ENCODE peak calls at places on chromosomes 4 and X, in six cellular contexts. F is activated T-helper 1 cell treated with anti-CD3 and anti-CD28 coated beads, Interleukin-12 subunit alpha, Interleukin-12 subunit beta, Interleukin-2, Interleukin-4 antibody, amounts not matched to agents 30 ng/mL and 10 ng/mL and 1 ng/mL, durations not matched to agents 14 hours and 24 hours and 36 hours; T is type B pancreatic cell; E is glomerular endothelial cell; B is NCI-H345; G is SHP77. X is an unnamed sample.

GRCh38 chr4:99655315-99656081 is 2.1 kb downstream of the C4orf54 start:
- DNase-seq in T (no peak), G (no peak), B (peak), E (no peak), F (no peak), X (no peak)

GRCh38 chr4:152679414-152680281 is at the start of gene TMEM154:
- DNase-seq in F (peak), B (peak), G (peak), E (peak), T (peak), X (no peak)

GRCh38 chr4:102578819-102579218 is 77.7 kb downstream of the NFKB1 start:
- DNase-seq in G (no peak), F (no peak), E (no peak), T (no peak), B (no peak), X (no peak)

GRCh38 chr4:53937918-53938317 is 126.5 kb downstream of the CHIC2 start:
- DNase-seq in E (no peak), G (no peak), B (no peak), F (no peak), T (no peak), X (no peak)

GRCh38 chr4:1512738-1513660 is 106.8 kb upstream of the NKX1-1 start:
- DNase-seq in E (no peak), G (no peak), T (no peak), B (peak), F (peak), X (no peak)

GRCh38 chr4:33831667-33832066 is 2412.6 kb downstream of the ARAP2 start:
- DNase-seq in T (no peak), F (no peak), G (no peak), B (no peak), E (no peak), X (no peak)

GRCh38 chr4:144518181-144518895 is 127.6 kb upstream of the HHIP start:
- DNase-seq in E (no peak), T (no peak), B (peak), G (no peak), F (no peak), X (no peak)

GRCh38 chr4:24730256-24731001 is 64.9 kb upstream of the SOD3 start:
- DNase-seq in F (no peak), T (no peak), E (no peak), B (no peak), G (no peak), X (peak)

GRCh38 chr4:185357220-185357619 is 38.5 kb downstream of the LRP2BP start:
- DNase-seq in E (no peak), G (no peak), T (no peak), B (no peak), F (no peak), X (no peak)

GRCh38 chr4:51845055-51845426 is 2.1 kb downstream of the DCUN1D4 start:
- DNase-seq in E (no peak), F (no peak), G (no peak), T (no peak), B (no peak), X (no peak)

GRCh38 chr4:186497043-186497442 is 58.3 kb downstream of the MTNR1A start:
- DNase-seq in E (no peak), B (no peak), F (no peak), G (no peak), T (no peak), X (no peak)

GRCh38 chr4:120156115-120156718 is 89.6 kb upstream of the MAD2L1 start:
- DNase-seq in T (no peak), B (peak), G (peak), E (peak), F (no peak), X (no peak)

GRCh38 chrX:10137516-10137915 is 19.3 kb upstream of the CLCN4 start:
- DNase-seq in G (no peak), B (no peak), T (no peak), E (no peak), F (no peak), X (no peak)

GRCh38 chr4:37876156-37876555 is 14.7 kb upstream of the TBC1D1 start:
- DNase-seq in G (no peak), T (no peak), B (no peak), F (no peak), E (no peak), X (no peak)

GRCh38 chr4:177128306-177128705 is 181.4 kb upstream of the NEIL3 start:
- DNase-seq in F (no peak), E (peak), B (no peak), G (no peak), T (no peak), X (no peak)

GRCh38 chr4:1537410-1538095 is 131.3 kb upstream of the NKX1-1 start:
- DNase-seq in B (no peak), E (no peak), T (no peak), G (no peak), F (no peak), X (no peak)

GRCh38 chrX:112816908-112817307 is 23.7 kb downstream of the AMOT start:
- DNase-seq in B (no peak), G (no peak), F (no peak), T (no peak), E (no peak), X (peak)

GRCh38 chrX:74422576-74423288 is 1.4 kb downstream of the SLC16A2 start:
- DNase-seq in G (no peak), E (no peak), F (no peak), B (no peak), T (peak), X (no peak)